ENCODE peak calls at places on chromosomes 12 and 14, in six cellular contexts. E is upper lobe of left lung; T is GM06990; N is fibroblast of mammary gland; U is CD4-positive, alpha-beta T cell; Z is fibroblast of lung. L is an unnamed sample.

GRCh38 chr12:117733292-117733805 is 235.4 kb downstream of the KSR2 start:
- DNase-seq in E (no peak), T (no peak), N (no peak), U (no peak), Z (no peak), L (no peak)

GRCh38 chr14:68820536-68820935 is 27.7 kb upstream of the ZFP36L1 start:
- DNase-seq in E (no peak), T (no peak), N (no peak), U (no peak), Z (no peak), L (no peak)

GRCh38 chr12:18217981-18218380 is 43.3 kb upstream of the PIK3C2G start:
- DNase-seq in E (no peak), T (no peak), N (peak; percentile 56), U (no peak), Z (peak; percentile 59), L (no peak)

GRCh38 chr14:105912641-105913180 is 386.3 kb downstream of the TMEM121 start:
- DNase-seq in E (no peak), T (no peak), N (no peak), U (no peak), Z (no peak), L (no peak)

GRCh38 chr12:32918890-32919791 is 22.6 kb upstream of the PKP2 start:
- DNase-seq in E (no peak), T (no peak), N (peak; percentile 72), U (no peak), Z (peak; percentile 97), L (peak; percentile 33)

GRCh38 chr12:68792952-68793351 is 15.0 kb upstream of the MDM2 start:
- DNase-seq in E (no peak), T (peak; percentile 13), N (peak; percentile 47), U (no peak), Z (no peak), L (peak; percentile 20)

GRCh38 chr14:22976620-22977433 is 5.5 kb downstream of the AJUBA start:
- DNase-seq in E (no peak), T (no peak), N (peak; percentile 46), U (no peak), Z (peak; percentile 55), L (no peak)

GRCh38 chr14:93329965-93330608 is 2.7 kb downstream of the BTBD7 start:
- DNase-seq in E (no peak), T (no peak), N (no peak), U (no peak), Z (no peak), L (no peak)

GRCh38 chr14:64790478-64790877 is 86.3 kb downstream of the PLEKHG3 start:
- DNase-seq in E (no peak), T (no peak), N (no peak), U (no peak), Z (no peak), L (no peak)

GRCh38 chr14:59439256-59440015 is 25.7 kb downstream of the GPR135 start:
- DNase-seq in E (no peak), T (no peak), N (peak; percentile 78), U (no peak), Z (peak; percentile 62), L (no peak)

GRCh38 chr12:69885656-69886055 is 60.6 kb downstream of the MYRFL start:
- DNase-seq in E (no peak), T (no peak), N (no peak), U (no peak), Z (no peak), L (no peak)

GRCh38 chr14:80522936-80523335 is 311.6 kb upstream of the DIO2 start:
- DNase-seq in E (no peak), T (no peak), N (peak; percentile 58), U (no peak), Z (no peak), L (no peak)

GRCh38 chr14:89025581-89026236 is 201.3 kb downstream of the TTC8 start:
- DNase-seq in E (peak; percentile 69), T (no peak), N (peak; percentile 97), U (no peak), Z (no peak), L (peak; percentile 37)

DNA sequence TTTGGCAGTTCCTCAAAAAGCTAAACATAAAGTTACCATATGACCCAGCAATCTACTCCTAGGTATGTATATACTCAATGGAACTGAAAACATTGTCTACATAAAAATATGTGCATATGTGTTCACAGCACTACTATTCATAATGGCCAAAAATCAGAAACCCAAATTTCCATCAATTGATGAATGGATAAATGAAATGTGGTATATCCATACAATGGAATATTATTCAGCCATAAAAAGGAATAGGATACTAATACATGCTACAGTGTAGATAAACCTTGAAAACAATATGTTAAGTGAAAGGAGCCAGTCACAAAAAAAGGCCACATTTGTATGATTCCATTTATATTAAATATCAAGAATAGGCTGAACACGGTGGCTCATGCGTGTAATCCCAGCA is 3.4 kb downstream of the ACYP1 start:
- DNase-seq in E (no peak), T (no peak), N (no peak), U (no peak), Z (no peak), L (no peak)
- TF ChIP-seq CTCF in E (no peak), T (no peak), N (no peak), U (no peak), Z (no peak), L (no peak)

GRCh38 chr12:113131556-113131955 is 4.0 kb downstream of the RASAL1 start:
- DNase-seq in E (no peak), T (no peak), N (no peak), U (no peak), Z (no peak), L (no peak)
- TF ChIP-seq CTCF in E (no peak), T (no peak), N (no peak), U (no peak), Z (no peak), L (no peak)

GRCh38 chr12:19994970-19995369 is 373.4 kb upstream of the PDE3A start:
- DNase-seq in E (no peak), T (no peak), N (peak; percentile 24), U (no peak), Z (no peak), L (no peak)
- TF ChIP-seq CTCF in E (no peak), T (no peak), N (peak; percentile 19), U (no peak), Z (peak; percentile 16), L (peak; percentile 21)

DNA sequence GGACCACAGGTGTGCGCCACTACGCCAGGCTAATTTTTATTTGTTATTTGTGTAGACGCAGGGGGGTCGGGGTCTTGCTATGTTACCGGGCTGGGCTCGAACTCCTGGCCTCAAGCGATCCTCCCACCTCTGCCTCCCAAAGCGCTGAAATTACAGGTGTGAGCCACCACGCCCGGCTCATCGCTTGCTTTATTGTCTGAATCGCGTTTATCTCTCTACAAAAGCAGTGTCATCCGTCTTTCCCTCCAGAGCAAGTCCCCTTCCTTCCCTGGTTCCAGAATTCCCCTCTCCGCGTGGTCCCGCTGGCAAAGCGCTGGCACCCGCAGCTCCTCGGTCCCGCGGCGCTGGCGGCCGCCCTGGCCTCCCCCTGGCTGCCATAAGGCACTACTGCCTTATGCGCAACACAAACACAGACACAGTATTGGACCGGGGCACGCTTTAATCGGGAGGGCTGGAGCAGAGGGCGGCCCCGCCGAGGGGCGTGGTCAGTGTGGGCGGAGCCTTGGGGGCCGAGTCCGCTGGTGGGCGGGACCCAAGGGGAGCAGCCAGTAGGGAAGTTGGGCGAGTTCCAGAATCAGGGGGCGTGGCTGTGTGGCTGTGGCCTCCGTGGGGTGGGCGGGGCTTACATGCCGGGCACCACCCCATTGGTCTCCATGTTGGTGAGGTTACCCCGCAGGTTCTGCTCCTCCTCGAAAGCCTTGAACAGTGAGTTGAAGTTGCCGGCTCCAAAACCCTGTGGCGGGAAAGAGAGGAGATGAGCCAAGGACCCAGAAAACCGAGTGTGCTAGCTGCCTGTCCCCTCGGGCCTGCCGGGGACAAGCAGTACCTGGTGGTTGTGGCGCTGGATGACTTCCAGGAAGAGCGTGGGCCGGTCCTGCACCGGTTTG is 19.3 kb downstream of the HPD start:
- DNase-seq in E (peak; percentile 100), T (peak; percentile 97), N (peak; percentile 97), U (peak; percentile 100), Z (peak; percentile 93), L (peak; percentile 96)
- TF ChIP-seq CTCF in E (peak; percentile 54), T (peak; percentile 21), N (no peak), U (peak; percentile 54), Z (peak; percentile 50), L (peak; percentile 61)

DNA sequence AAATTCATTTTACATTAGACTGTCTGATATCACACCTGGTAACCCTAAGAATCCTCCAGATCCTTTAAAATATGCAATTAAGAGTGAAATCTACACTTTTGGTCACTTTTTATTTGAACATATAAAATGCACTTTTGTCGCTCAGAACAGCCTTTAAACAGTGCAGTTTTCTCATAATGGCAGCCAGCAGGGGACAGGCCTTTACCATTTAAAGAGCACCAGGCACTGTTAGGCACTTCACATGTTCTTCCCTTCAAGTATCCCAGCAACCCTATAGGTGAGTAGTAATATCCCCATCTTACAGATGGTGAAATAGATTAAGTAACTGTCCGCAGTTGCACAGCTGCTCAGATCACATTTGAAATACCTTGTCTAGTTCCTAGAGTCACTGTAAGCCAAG is 11.3 kb upstream of the SAMD4A start:
- DNase-seq in E (no peak), T (no peak), N (peak; percentile 17), U (no peak), Z (no peak), L (no peak)
- TF ChIP-seq CTCF in E (no peak), T (no peak), N (peak; percentile 31), U (no peak), Z (peak; percentile 22), L (no peak)

DNA sequence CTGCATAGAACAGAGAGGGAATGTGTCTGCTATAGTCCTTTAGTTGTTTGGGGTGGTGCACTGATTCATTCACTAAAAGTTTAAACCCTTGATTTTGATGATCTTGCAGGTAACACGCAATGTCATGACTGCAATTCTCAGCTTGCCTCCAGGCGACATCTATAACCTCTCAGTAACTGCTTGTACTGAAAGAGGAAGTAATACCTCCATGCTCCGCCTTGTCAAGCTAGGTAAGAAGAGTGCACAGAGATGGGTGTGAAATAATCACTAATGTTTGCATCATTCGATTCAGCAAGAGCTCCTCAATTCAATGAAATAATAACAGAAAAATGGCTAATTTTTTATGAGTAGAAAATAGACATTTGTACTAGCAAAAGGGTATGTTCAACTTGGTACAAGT is 203.7 kb downstream of the PTPRO start:
- DNase-seq in E (no peak), T (peak; percentile 41), N (no peak), U (no peak), Z (no peak), L (no peak)
- TF ChIP-seq CTCF in E (no peak), T (peak; percentile 15), N (no peak), U (no peak), Z (no peak), L (no peak)

DNA sequence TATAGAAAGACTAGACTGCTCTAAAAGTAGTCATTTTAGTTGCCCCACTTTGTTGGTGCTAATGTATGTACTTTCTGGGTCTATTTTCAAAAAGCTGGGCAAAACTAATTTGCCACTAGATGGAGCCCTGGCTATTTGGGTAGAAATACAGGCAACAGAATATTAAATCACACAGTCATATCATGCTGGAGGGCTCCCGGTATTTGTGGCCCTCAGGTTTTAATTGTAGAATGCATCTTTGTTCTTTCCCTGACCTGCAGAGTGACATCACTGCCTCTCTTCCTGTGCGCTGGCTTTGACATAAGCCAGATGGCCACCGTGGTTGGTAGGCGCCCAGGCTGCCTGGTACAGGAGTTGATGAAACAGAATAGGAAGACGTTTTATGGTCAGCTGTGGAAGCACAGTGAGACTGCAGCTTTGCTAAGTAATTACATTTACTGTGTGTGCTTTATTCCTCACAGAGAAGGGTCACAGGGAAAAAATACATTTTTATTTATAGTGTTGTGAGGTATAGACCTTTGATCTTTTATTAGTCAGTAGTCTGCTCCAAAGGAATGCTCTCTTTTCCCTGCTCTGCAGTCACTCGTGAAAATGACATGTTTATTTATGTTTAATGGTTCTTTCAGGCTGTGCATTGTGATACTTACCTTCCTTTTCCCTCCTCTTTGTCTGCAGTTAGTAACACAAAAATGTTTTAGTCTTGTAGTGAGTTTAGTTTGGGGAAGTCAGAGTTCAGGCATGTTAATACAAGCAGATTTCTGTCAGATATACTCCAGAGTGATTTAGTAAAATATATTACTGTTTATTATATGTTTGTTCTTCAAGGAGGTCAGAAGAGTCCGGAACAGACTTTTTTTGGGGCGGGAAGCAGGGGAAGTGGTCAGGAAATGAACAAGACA is 28.4 kb downstream of the MSRB3 start:
- DNase-seq in E (no peak), T (peak; percentile 20), N (peak; percentile 74), U (no peak), Z (peak; percentile 66), L (peak; percentile 73)
- TF ChIP-seq CTCF in E (peak; percentile 32), T (peak; percentile 66), N (peak; percentile 76), U (no peak), Z (peak; percentile 73), L (peak; percentile 90)